ENCODE peak calls at places on chromosomes 16 and 17, in five cellular contexts. One of them, this sample, is unnamed.

GRCh38 chr17:12395733-12396354 is 269.8 kb upstream of the MYOCD start:
- DNase-seq in GM03348: peak
- DNase-seq in NCI-H1436: no peak
- DNase-seq in dermis blood vessel endothelial cell: peak
- DNase-seq in stimulated activated CD4-positive, alpha-beta T cell treated with anti-CD3 and anti-CD28 coated beads, Interleukin-2, amount 100 ng/mL, for 24 hours: no peak
- DNase-seq in this sample: no peak

GRCh38 chr17:68829211-68829610 is 126.0 kb downstream of the ABCA8 start:
- DNase-seq in stimulated activated CD4-positive, alpha-beta T cell treated with anti-CD3 and anti-CD28 coated beads, Interleukin-2, amount 100 ng/mL, for 24 hours: no peak
- DNase-seq in dermis blood vessel endothelial cell: no peak
- DNase-seq in NCI-H1436: no peak
- DNase-seq in GM03348: no peak
- DNase-seq in this sample: no peak

GRCh38 chr16:69830534-69831211 is 68.5 kb downstream of the WWP2 start:
- DNase-seq in NCI-H1436: no peak
- DNase-seq in GM03348: no peak
- DNase-seq in dermis blood vessel endothelial cell: peak
- DNase-seq in stimulated activated CD4-positive, alpha-beta T cell treated with anti-CD3 and anti-CD28 coated beads, Interleukin-2, amount 100 ng/mL, for 24 hours: no peak
- DNase-seq in this sample: no peak

GRCh38 chr16:89071686-89072182 is 21.9 kb upstream of the ACSF3 start:
- DNase-seq in dermis blood vessel endothelial cell: peak
- DNase-seq in NCI-H1436: no peak
- DNase-seq in GM03348: no peak
- DNase-seq in stimulated activated CD4-positive, alpha-beta T cell treated with anti-CD3 and anti-CD28 coated beads, Interleukin-2, amount 100 ng/mL, for 24 hours: no peak
- DNase-seq in this sample: no peak

GRCh38 chr17:36600936-36601302 is 464 bp upstream of the MRM1 start:
- DNase-seq in GM03348: no peak
- DNase-seq in dermis blood vessel endothelial cell: no peak
- DNase-seq in stimulated activated CD4-positive, alpha-beta T cell treated with anti-CD3 and anti-CD28 coated beads, Interleukin-2, amount 100 ng/mL, for 24 hours: no peak
- DNase-seq in NCI-H1436: no peak
- DNase-seq in this sample: no peak

GRCh38 chr17:14098246-14098645 is 28.9 kb downstream of the COX10 start:
- DNase-seq in NCI-H1436: no peak
- DNase-seq in stimulated activated CD4-positive, alpha-beta T cell treated with anti-CD3 and anti-CD28 coated beads, Interleukin-2, amount 100 ng/mL, for 24 hours: no peak
- DNase-seq in dermis blood vessel endothelial cell: no peak
- DNase-seq in GM03348: no peak
- DNase-seq in this sample: no peak

GRCh38 chr16:2039286-2040030 is 8.2 kb downstream of the NTHL1 start:
- DNase-seq in stimulated activated CD4-positive, alpha-beta T cell treated with anti-CD3 and anti-CD28 coated beads, Interleukin-2, amount 100 ng/mL, for 24 hours: no peak
- DNase-seq in dermis blood vessel endothelial cell: no peak
- DNase-seq in GM03348: peak
- DNase-seq in NCI-H1436: no peak
- DNase-seq in this sample: peak

GRCh38 chr16:46711106-46711769 is 21.8 kb downstream of the ORC6 start:
- DNase-seq in dermis blood vessel endothelial cell: no peak
- DNase-seq in NCI-H1436: no peak
- DNase-seq in GM03348: no peak
- DNase-seq in stimulated activated CD4-positive, alpha-beta T cell treated with anti-CD3 and anti-CD28 coated beads, Interleukin-2, amount 100 ng/mL, for 24 hours: no peak
- DNase-seq in this sample: no peak

GRCh38 chr16:4266372-4266771 is 6.5 kb downstream of the TFAP4 start:
- DNase-seq in stimulated activated CD4-positive, alpha-beta T cell treated with anti-CD3 and anti-CD28 coated beads, Interleukin-2, amount 100 ng/mL, for 24 hours: no peak
- DNase-seq in dermis blood vessel endothelial cell: peak
- DNase-seq in NCI-H1436: no peak
- DNase-seq in GM03348: peak
- DNase-seq in this sample: no peak

GRCh38 chr16:72355561-72355960 is 183.6 kb upstream of the PMFBP1 start:
- DNase-seq in NCI-H1436: no peak
- DNase-seq in stimulated activated CD4-positive, alpha-beta T cell treated with anti-CD3 and anti-CD28 coated beads, Interleukin-2, amount 100 ng/mL, for 24 hours: no peak
- DNase-seq in GM03348: peak
- DNase-seq in dermis blood vessel endothelial cell: no peak
- DNase-seq in this sample: no peak